ENCODE peak calls at places on chromosomes 16 and 17, in five cellular contexts. V, O, N, U and T are unnamed samples.
A peak's percentile ranks its signal among the peaks of the same experiment; 100 is the strongest.

GRCh38 chr17:32523017-32523680 is 36.4 kb downstream of the CDK5R1 start:
- DNase-seq in U (no peak), N (no peak), V (peak; percentile 40), O (no peak), T (no peak)

GRCh38 chr16:55559933-55560516 is 6.5 kb upstream of the CAPNS2 start:
- DNase-seq in U (no peak), O (no peak), N (no peak), V (no peak), T (no peak)

GRCh38 chr16:79664407-79664806 is 63.9 kb upstream of the MAF start:
- DNase-seq in O (no peak), U (no peak), V (no peak), N (no peak), T (no peak)

GRCh38 chr16:57594531-57595031 is 33.8 kb upstream of the ADGRG1 start:
- DNase-seq in V (no peak), N (no peak), U (no peak), O (no peak), T (peak; percentile 81)

GRCh38 chr17:66574123-66574522 is 260.8 kb upstream of the CACNG5 start:
- DNase-seq in U (no peak), V (no peak), N (no peak), O (no peak), T (no peak)

GRCh38 chr16:4734730-4735575 is 616 bp downstream of the DNAAF8 start:
- DNase-seq in N (peak; percentile 70), U (peak; percentile 85), O (peak; percentile 85), V (peak; percentile 86), T (peak; percentile 84)

GRCh38 chr17:18065546-18065945 is 22.2 kb upstream of the DRG2 start:
- DNase-seq in N (no peak), V (no peak), O (no peak), U (no peak), T (no peak)

GRCh38 chr16:58249388-58249779 is 45.4 kb downstream of the PRSS54 start:
- DNase-seq in U (no peak), V (no peak), N (no peak), O (peak; percentile 4), T (no peak)

GRCh38 chr16:28090646-28091377 is 27.3 kb upstream of the GSG1L start:
- DNase-seq in O (peak; percentile 40), N (peak; percentile 72), V (peak; percentile 93), U (no peak), T (peak; percentile 81)

GRCh38 chr16:67170168-67170947 is at the start of gene NOL3:
- DNase-seq in V (peak; percentile 90), O (peak; percentile 89), U (no peak), N (peak; percentile 76), T (peak; percentile 63)

GRCh38 chr17:78072961-78073360 is 55.6 kb downstream of the TMC6 start:
- DNase-seq in V (no peak), U (no peak), O (no peak), N (no peak), T (no peak)

GRCh38 chr17:61757168-61757567 is 106.2 kb downstream of the BRIP1 start:
- DNase-seq in O (no peak), U (no peak), N (no peak), V (no peak), T (no peak)

GRCh38 chr17:31877911-31878702 is 19.1 kb upstream of the COPRS start:
- DNase-seq in N (peak; percentile 49), U (no peak), O (no peak), V (no peak), T (no peak)

GRCh38 chr17:65918450-65918849 is 273.5 kb downstream of the CEP112 start:
- DNase-seq in N (no peak), O (no peak), U (no peak), V (no peak), T (no peak)

GRCh38 chr16:30985401-30986128 is 558 bp downstream of the HSD3B7 start:
- DNase-seq in U (no peak), O (peak; percentile 13), N (no peak), V (peak; percentile 63), T (peak; percentile 49)
- H4K8ac ChIP-seq in U (no peak overlapping the region), O (peak overlapping the region; percentile 91), N (peak overlapping the region; percentile 98), V (no peak overlapping the region), T (peak overlapping the region; percentile 47)

DNA sequence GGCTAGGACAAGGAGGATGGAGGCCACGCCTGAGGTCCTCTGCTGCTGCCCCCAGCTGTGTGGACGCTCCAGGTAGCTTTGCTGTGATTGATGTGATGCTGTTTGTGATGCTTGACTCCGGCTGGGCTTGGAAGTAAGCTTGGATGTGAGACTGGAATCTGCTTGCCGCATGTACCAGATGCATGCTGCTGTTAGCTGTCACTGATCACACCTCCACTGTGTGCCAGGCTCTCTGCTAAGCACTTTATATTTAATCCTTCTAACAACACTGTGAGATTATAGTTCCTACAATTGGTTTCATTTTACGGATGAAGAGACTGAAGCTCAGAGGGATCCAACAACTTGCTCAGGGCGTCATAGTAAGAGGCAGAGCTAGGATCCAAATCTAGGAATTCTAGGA is 23.5 kb downstream of the SNX29 start:
- DNase-seq in O (no peak), V (no peak), N (no peak), U (no peak), T (no peak)
- H3K4me1 ChIP-seq in O (no peaks in the 10 kb centered on the region), V (no peaks in the 10 kb centered on the region), N (no peaks in the 10 kb centered on the region), U (no peaks in the 10 kb centered on the region), T (peaks cover 2% of the 10 kb centered on the region)

DNA sequence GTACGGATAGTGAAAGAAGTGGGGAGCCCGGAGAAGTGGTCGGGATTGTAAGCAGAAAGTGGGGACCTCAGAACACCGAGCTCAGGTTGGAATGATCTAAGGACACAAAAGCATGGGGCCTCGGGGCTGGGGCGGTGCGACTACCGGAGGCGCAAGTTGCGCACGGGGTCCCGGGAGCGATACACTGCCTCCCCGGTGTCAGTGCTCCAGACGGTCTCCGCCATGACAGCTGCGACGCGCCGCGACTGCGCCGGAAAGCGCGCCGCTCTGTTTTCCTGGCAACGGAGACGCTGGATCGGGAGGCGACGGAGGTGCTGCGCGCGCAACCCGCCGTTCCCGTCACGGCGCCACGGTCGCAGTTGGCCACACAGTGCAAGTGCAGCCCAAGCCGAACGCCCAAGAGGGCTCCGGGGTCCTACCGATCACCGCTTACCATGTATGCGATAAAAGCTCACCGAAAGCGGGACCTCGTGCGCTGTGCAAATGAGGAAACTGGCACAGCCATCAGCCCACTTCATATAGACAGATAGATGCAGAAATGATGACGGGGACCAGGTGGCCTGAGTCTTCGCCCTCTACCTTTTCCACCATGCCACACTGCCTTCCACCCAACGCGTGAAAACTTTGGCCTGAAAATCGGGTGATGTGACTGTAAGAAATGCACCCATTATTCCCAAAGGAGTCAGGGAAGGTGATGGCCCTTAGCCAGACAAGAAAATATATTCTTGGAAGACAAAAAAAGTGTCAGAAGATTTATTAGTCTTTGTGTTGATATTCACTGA is at the start of gene MKS1:
- DNase-seq in N (peak; percentile 85), U (peak; percentile 92), V (peak; percentile 96), O (peak; percentile 90), T (peak; percentile 97)
- H4K8ac ChIP-seq in N (peak within 1 kb of the TSS; percentile 96), U (no peak within 1 kb of the TSS), V (peak within 1 kb of the TSS; percentile 41), O (peak within 1 kb of the TSS; percentile 93), T (peak within 1 kb of the TSS; percentile 92)

DNA sequence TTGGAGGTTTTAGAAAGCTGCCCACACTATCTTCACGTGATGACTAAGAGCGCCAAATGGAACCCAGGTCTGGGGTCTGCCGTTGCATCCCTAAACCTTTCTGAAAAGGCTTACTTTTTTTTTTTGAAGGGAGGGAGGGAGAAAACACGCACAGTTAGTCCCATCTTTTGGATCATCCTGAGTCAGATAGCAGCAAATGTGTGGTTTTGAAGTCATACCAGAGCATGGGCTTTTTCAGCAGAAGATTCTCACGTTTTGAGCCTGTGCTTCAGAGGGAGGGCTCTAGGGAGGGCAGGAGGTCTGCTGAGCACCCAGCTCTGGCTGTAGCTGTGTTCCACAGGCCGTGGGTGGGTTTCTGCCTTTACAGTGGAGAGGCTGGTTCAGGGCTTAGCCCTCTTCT is 194.7 kb downstream of the SNX29 start:
- DNase-seq in O (no peak), V (no peak), U (no peak), N (peak; percentile 81), T (no peak)
- H3K4me1 ChIP-seq in O (peaks cover 2% of the 10 kb centered on the region), V (no peaks in the 10 kb centered on the region), U (peaks cover 11% of the 10 kb centered on the region), N (peaks cover 12% of the 10 kb centered on the region), T (no peaks in the 10 kb centered on the region)

GRCh38 chr17:1946021-1946932 is 78.9 kb downstream of the RTN4RL1 start:
- DNase-seq in U (no peak), V (no peak), N (no peak), O (no peak), T (no peak)
- H4K8ac ChIP-seq in U (no peak overlapping the region), V (no peak overlapping the region), N (no peak overlapping the region), O (no peak overlapping the region), T (no peak overlapping the region)